ENCODE peak calls at places on chromosomes 5 and 9, in five cellular contexts. One of them, this sample, is unnamed. For H3K27me3, the result is how much of the 10 kb centered on the place peaks cover.

GRCh38 chr5:138336952-138337684 is 948 bp upstream of the FAM53C start:
- DNase-seq in fibroblast of lung: peak
- DNase-seq in CD8-positive, alpha-beta T cell: peak
- DNase-seq in upper lobe of right lung: peak
- DNase-seq in pancreas: no peak
- DNase-seq in this sample: no peak

GRCh38 chr5:135184646-135185045 is 150.6 kb upstream of the PITX1 start:
- DNase-seq in fibroblast of lung: no peak
- DNase-seq in CD8-positive, alpha-beta T cell: no peak
- DNase-seq in pancreas: no peak
- DNase-seq in upper lobe of right lung: no peak
- DNase-seq in this sample: no peak

GRCh38 chr5:93162201-93162654 is 418.8 kb downstream of the NR2F1-AS1 start:
- DNase-seq in fibroblast of lung: no peak
- DNase-seq in CD8-positive, alpha-beta T cell: no peak
- DNase-seq in pancreas: no peak
- DNase-seq in upper lobe of right lung: no peak
- DNase-seq in this sample: no peak

GRCh38 chr5:178346607-178347334 is 114.2 kb upstream of the PHYKPL start:
- DNase-seq in pancreas: peak
- DNase-seq in fibroblast of lung: no peak
- DNase-seq in CD8-positive, alpha-beta T cell: no peak
- DNase-seq in upper lobe of right lung: peak
- DNase-seq in this sample: no peak

GRCh38 chr5:132877938-132878337 is 4.5 kb downstream of the LEAP2 start:
- DNase-seq in pancreas: no peak
- DNase-seq in upper lobe of right lung: no peak
- DNase-seq in CD8-positive, alpha-beta T cell: no peak
- DNase-seq in fibroblast of lung: peak
- DNase-seq in this sample: no peak

GRCh38 chr9:98075332-98075805 is 18.8 kb downstream of the NANS start:
- DNase-seq in fibroblast of lung: peak
- DNase-seq in upper lobe of right lung: no peak
- DNase-seq in CD8-positive, alpha-beta T cell: no peak
- DNase-seq in pancreas: no peak
- DNase-seq in this sample: no peak

GRCh38 chr9:79799691-79800345 is 228.1 kb downstream of the TLE4 start:
- DNase-seq in upper lobe of right lung: no peak
- DNase-seq in fibroblast of lung: peak
- DNase-seq in CD8-positive, alpha-beta T cell: no peak
- DNase-seq in pancreas: no peak
- DNase-seq in this sample: no peak

GRCh38 chr5:81852277-81853004 is 101.5 kb upstream of the SSBP2 start:
- DNase-seq in CD8-positive, alpha-beta T cell: no peak
- DNase-seq in pancreas: peak
- DNase-seq in fibroblast of lung: peak
- DNase-seq in upper lobe of right lung: peak
- DNase-seq in this sample: no peak

GRCh38 chr5:139696167-139696893 is 48.2 kb downstream of the CXXC5 start:
- DNase-seq in fibroblast of lung: peak
- DNase-seq in CD8-positive, alpha-beta T cell: peak
- DNase-seq in pancreas: no peak
- DNase-seq in upper lobe of right lung: no peak
- DNase-seq in this sample: no peak

GRCh38 chr9:581673-582497 is 259.6 kb upstream of the DMRT1 start:
- DNase-seq in CD8-positive, alpha-beta T cell: no peak
- DNase-seq in pancreas: peak
- DNase-seq in upper lobe of right lung: no peak
- DNase-seq in fibroblast of lung: no peak
- DNase-seq in this sample: no peak

GRCh38 chr5:16179511-16179935 is at the start of gene MARCHF11:
- DNase-seq in pancreas: peak
- DNase-seq in fibroblast of lung: no peak
- DNase-seq in CD8-positive, alpha-beta T cell: no peak
- DNase-seq in upper lobe of right lung: no peak
- DNase-seq in this sample: no peak

GRCh38 chr5:59069438-59070079 is 486.7 kb downstream of the RAB3C start:
- DNase-seq in CD8-positive, alpha-beta T cell: no peak
- DNase-seq in fibroblast of lung: peak
- DNase-seq in upper lobe of right lung: no peak
- DNase-seq in pancreas: no peak
- DNase-seq in this sample: no peak

GRCh38 chr9:33187519-33188218 is 20.5 kb upstream of the B4GALT1 start:
- DNase-seq in fibroblast of lung: peak
- DNase-seq in pancreas: no peak
- DNase-seq in CD8-positive, alpha-beta T cell: no peak
- DNase-seq in upper lobe of right lung: no peak
- DNase-seq in this sample: no peak
- TF ChIP-seq CTCF in fibroblast of lung: no peak
- TF ChIP-seq CTCF in pancreas: no peak
- TF ChIP-seq CTCF in CD8-positive, alpha-beta T cell: no peak
- TF ChIP-seq CTCF in upper lobe of right lung: no peak
- TF ChIP-seq CTCF in this sample: no peak

GRCh38 chr9:120869726-120870125 is 7.3 kb downstream of the PHF19 start:
- DNase-seq in pancreas: no peak
- DNase-seq in CD8-positive, alpha-beta T cell: no peak
- DNase-seq in upper lobe of right lung: no peak
- DNase-seq in fibroblast of lung: no peak
- DNase-seq in this sample: no peak
- H3K27ac ChIP-seq in pancreas: no peak
- H3K27ac ChIP-seq in CD8-positive, alpha-beta T cell: peak
- H3K27ac ChIP-seq in upper lobe of right lung: peak
- H3K27ac ChIP-seq in fibroblast of lung: peak
- H3K27ac ChIP-seq in this sample: peak

GRCh38 chr9:131559416-131560000 is 14.2 kb downstream of the PRRT1B start:
- DNase-seq in upper lobe of right lung: no peak
- DNase-seq in fibroblast of lung: no peak
- DNase-seq in CD8-positive, alpha-beta T cell: no peak
- DNase-seq in pancreas: no peak
- DNase-seq in this sample: no peak
- H3K27me3 ChIP-seq in upper lobe of right lung: under half
- H3K27me3 ChIP-seq in fibroblast of lung: under half
- H3K27me3 ChIP-seq in CD8-positive, alpha-beta T cell: under half
- H3K27me3 ChIP-seq in pancreas: under half
- H3K27me3 ChIP-seq in this sample: under half

GRCh38 chr9:17402309-17402708 is 176.6 kb upstream of the SH3GL2 start:
- DNase-seq in fibroblast of lung: peak
- DNase-seq in upper lobe of right lung: no peak
- DNase-seq in pancreas: no peak
- DNase-seq in CD8-positive, alpha-beta T cell: no peak
- DNase-seq in this sample: no peak
- TF ChIP-seq CTCF in fibroblast of lung: no peak
- TF ChIP-seq CTCF in upper lobe of right lung: no peak
- TF ChIP-seq CTCF in pancreas: no peak
- TF ChIP-seq CTCF in CD8-positive, alpha-beta T cell: no peak
- TF ChIP-seq CTCF in this sample: no peak

GRCh38 chr9:131610231-131610761 is 65.0 kb downstream of the PRRT1B start:
- DNase-seq in fibroblast of lung: peak
- DNase-seq in pancreas: no peak
- DNase-seq in CD8-positive, alpha-beta T cell: no peak
- DNase-seq in upper lobe of right lung: no peak
- DNase-seq in this sample: no peak
- H3K27ac ChIP-seq in fibroblast of lung: peak
- H3K27ac ChIP-seq in pancreas: no peak
- H3K27ac ChIP-seq in CD8-positive, alpha-beta T cell: no peak
- H3K27ac ChIP-seq in upper lobe of right lung: peak
- H3K27ac ChIP-seq in this sample: no peak

GRCh38 chr9:130665431-130666392 is 1.3 kb downstream of the PRDM12 start:
- DNase-seq in fibroblast of lung: no peak
- DNase-seq in CD8-positive, alpha-beta T cell: no peak
- DNase-seq in upper lobe of right lung: no peak
- DNase-seq in pancreas: no peak
- DNase-seq in this sample: no peak
- H3K27me3 ChIP-seq in fibroblast of lung: half or more
- H3K27me3 ChIP-seq in CD8-positive, alpha-beta T cell: under half
- H3K27me3 ChIP-seq in upper lobe of right lung: half or more
- H3K27me3 ChIP-seq in pancreas: under half
- H3K27me3 ChIP-seq in this sample: half or more

GRCh38 chr9:116599342-116599884 is 87.7 kb upstream of the TRIM32 start:
- DNase-seq in fibroblast of lung: no peak
- DNase-seq in upper lobe of right lung: no peak
- DNase-seq in pancreas: no peak
- DNase-seq in CD8-positive, alpha-beta T cell: no peak
- DNase-seq in this sample: no peak
- TF ChIP-seq CTCF in fibroblast of lung: no peak
- TF ChIP-seq CTCF in upper lobe of right lung: no peak
- TF ChIP-seq CTCF in pancreas: no peak
- TF ChIP-seq CTCF in CD8-positive, alpha-beta T cell: no peak
- TF ChIP-seq CTCF in this sample: no peak

DNA sequence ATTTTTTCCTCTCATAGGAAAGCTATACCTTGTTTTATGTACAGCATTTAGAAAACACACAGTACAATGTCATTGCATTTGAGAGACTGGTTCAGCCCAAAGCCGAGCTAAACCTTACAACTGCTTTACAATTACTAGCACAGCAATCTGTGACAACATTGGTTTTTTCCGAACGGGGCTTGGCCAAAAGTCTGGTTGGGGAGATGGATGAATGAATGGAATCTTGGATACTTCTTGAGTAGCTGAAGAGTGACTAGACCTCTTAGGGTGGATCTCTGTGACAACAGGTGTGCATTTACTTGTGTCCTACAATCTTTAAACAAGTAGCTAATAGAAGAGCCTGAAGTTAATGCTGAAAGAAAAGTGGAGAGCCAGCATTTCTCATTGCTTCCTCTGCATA is 1.2 kb downstream of the SGCD start:
- DNase-seq in fibroblast of lung: peak
- DNase-seq in CD8-positive, alpha-beta T cell: no peak
- DNase-seq in upper lobe of right lung: no peak
- DNase-seq in pancreas: no peak
- DNase-seq in this sample: no peak
- H3K27ac ChIP-seq in fibroblast of lung: no peak
- H3K27ac ChIP-seq in CD8-positive, alpha-beta T cell: no peak
- H3K27ac ChIP-seq in upper lobe of right lung: no peak
- H3K27ac ChIP-seq in pancreas: no peak
- H3K27ac ChIP-seq in this sample: no peak

DNA sequence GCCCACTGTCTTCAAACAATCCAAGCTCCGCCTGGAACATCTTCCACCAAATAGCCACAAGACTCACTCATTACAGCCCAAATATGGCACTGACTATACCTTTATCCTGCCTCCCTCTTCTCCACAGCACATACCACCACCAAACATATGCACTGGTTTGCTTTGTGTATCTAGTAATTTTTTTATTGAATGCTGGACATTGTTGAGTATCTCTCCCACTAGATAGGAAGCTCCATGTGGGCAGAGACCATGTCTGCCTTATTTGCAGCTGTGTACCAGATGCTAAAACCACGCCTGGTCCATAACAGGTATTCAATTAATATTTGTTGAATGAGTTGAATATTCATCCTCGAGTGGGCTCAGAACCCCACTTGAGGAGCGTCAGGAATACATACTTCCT is 67.2 kb upstream of the FUBP3 start:
- DNase-seq in fibroblast of lung: no peak
- DNase-seq in pancreas: no peak
- DNase-seq in CD8-positive, alpha-beta T cell: no peak
- DNase-seq in upper lobe of right lung: no peak
- DNase-seq in this sample: no peak
- H3K27me3 ChIP-seq in fibroblast of lung: under half
- H3K27me3 ChIP-seq in pancreas: under half
- H3K27me3 ChIP-seq in CD8-positive, alpha-beta T cell: under half
- H3K27me3 ChIP-seq in upper lobe of right lung: under half
- H3K27me3 ChIP-seq in this sample: under half

GRCh38 chr9:135258461-135258860 is 171.0 kb downstream of the OLFM1 start:
- DNase-seq in pancreas: no peak
- DNase-seq in CD8-positive, alpha-beta T cell: no peak
- DNase-seq in upper lobe of right lung: no peak
- DNase-seq in fibroblast of lung: no peak
- DNase-seq in this sample: no peak
- TF ChIP-seq CTCF in pancreas: no peak
- TF ChIP-seq CTCF in CD8-positive, alpha-beta T cell: no peak
- TF ChIP-seq CTCF in upper lobe of right lung: no peak
- TF ChIP-seq CTCF in fibroblast of lung: no peak
- TF ChIP-seq CTCF in this sample: no peak

This sample was measured in CD4-positive, alpha-beta T cell.